ENCODE peak calls at places on chromosomes 1 and 21, in six cellular contexts. W is ovary; E is dorsolateral prefrontal cortex; X is D721Med; Y is spleen; B is stimulated activated CD4-positive, alpha-beta T cell treated with anti-CD3 and anti-CD28 coated beads, Interleukin-4, amount 100 ng/mL, for 4 hours. K is an unnamed sample.
A peak's percentile ranks its signal among the peaks of the same experiment; 100 is the strongest.

GRCh38 chr1:32715901-32716311 is 13.3 kb upstream of the SYNC start:
- DNase-seq in W (no peak), E (no peak), X (no peak), Y (no peak), B (no peak), K (no peak)

GRCh38 chr21:26379561-26379960 is 193.5 kb downstream of the CYYR1 start:
- DNase-seq in W (no peak), E (no peak), X (no peak), Y (no peak), B (no peak), K (no peak)

GRCh38 chr1:53931523-53931922 is 14.0 kb downstream of the IFT25 start:
- DNase-seq in W (no peak), E (no peak), X (no peak), Y (no peak), B (no peak), K (no peak)

GRCh38 chr1:79617777-79618176 is 611.2 kb upstream of the ADGRL4 start:
- DNase-seq in W (no peak), E (no peak), X (no peak), Y (no peak), B (no peak), K (no peak)

GRCh38 chr1:246681822-246682221 is 42.4 kb upstream of the SCCPDH start:
- DNase-seq in W (no peak), E (no peak), X (no peak), Y (no peak), B (no peak), K (peak; percentile 45)

GRCh38 chr1:222618001-222618879 is at the start of gene MIA3:
- DNase-seq in W (peak; percentile 84), E (peak; percentile 87), X (peak; percentile 57), Y (peak; percentile 97), B (peak; percentile 31), K (peak; percentile 88)

GRCh38 chr1:235872270-235872669 is 5.6 kb upstream of the LYST start:
- DNase-seq in W (no peak), E (no peak), X (no peak), Y (no peak), B (no peak), K (no peak)

GRCh38 chr21:32794643-32795042 is 23.1 kb upstream of the PAXBP1 start:
- DNase-seq in W (no peak), E (peak; percentile 13), X (no peak), Y (no peak), B (no peak), K (peak; percentile 80)

GRCh38 chr1:54178296-54179070 is 21.3 kb downstream of the CYB5RL start:
- DNase-seq in W (no peak), E (no peak), X (no peak), Y (peak; percentile 62), B (no peak), K (no peak)

GRCh38 chr1:18673976-18674375 is 43.3 kb downstream of the PAX7 start:
- DNase-seq in W (no peak), E (no peak), X (no peak), Y (no peak), B (no peak), K (no peak)

GRCh38 chr21:42080788-42081083 is 9.6 kb downstream of the UMODL1 start:
- DNase-seq in W (no peak), E (no peak), X (no peak), Y (no peak), B (no peak), K (no peak)

GRCh38 chr21:19607983-19608668 is 1204.5 kb upstream of the TMPRSS15 start:
- DNase-seq in W (no peak), E (no peak), X (no peak), Y (no peak), B (no peak), K (no peak)

GRCh38 chr1:212138441-212138840 is 102.9 kb downstream of the DTL start:
- DNase-seq in W (no peak), E (no peak), X (no peak), Y (no peak), B (no peak), K (peak; percentile 7)

GRCh38 chr1:48784301-48784700 is 7.6 kb upstream of the BEND5 start:
- DNase-seq in W (no peak), E (no peak), X (no peak), Y (no peak), B (no peak), K (no peak)

GRCh38 chr1:59041878-59042277 is 255.0 kb upstream of the FGGY start:
- DNase-seq in W (no peak), E (no peak), X (no peak), Y (no peak), B (no peak), K (no peak)

GRCh38 chr21:32364801-32365200 is 28.0 kb downstream of the URB1 start:
- DNase-seq in W (no peak), E (no peak), X (no peak), Y (no peak), B (no peak), K (no peak)

GRCh38 chr1:11753555-11754208 is 8.3 kb upstream of the C1orf167 start:
- DNase-seq in W (no peak), E (no peak), X (no peak), Y (no peak), B (no peak), K (peak; percentile 31)

GRCh38 chr21:36337099-36337509 is 17.1 kb downstream of the MORC3 start:
- DNase-seq in W (no peak), E (no peak), X (no peak), Y (no peak), B (no peak), K (no peak)

GRCh38 chr1:30675761-30676160 is 47.6 kb downstream of the MATN1 start:
- DNase-seq in W (no peak), E (no peak), X (no peak), Y (no peak), B (no peak), K (peak; percentile 56)

GRCh38 chr1:184792450-184792969 is 37.9 kb upstream of the EDEM3 start:
- DNase-seq in W (no peak), E (peak; percentile 39), X (no peak), Y (no peak), B (no peak), K (peak; percentile 94)

GRCh38 chr1:8844421-8845063 is 27.1 kb upstream of the RERE start:
- DNase-seq in W (no peak), E (no peak), X (no peak), Y (no peak), B (no peak), K (no peak)

GRCh38 chr1:44519035-44519676 is 114.1 kb downstream of the RNF220 start:
- DNase-seq in W (no peak), E (no peak), X (no peak), Y (no peak), B (no peak), K (no peak)